ENCODE peak calls at places on chromosome 15, in four cellular contexts. Z is lung microvascular endothelial cell, G is progenitor cell of endocrine pancreas, N is smooth muscle cell of the brain vasculature. T is an unnamed sample.

GRCh38 chr15:58380280-58380945 is 51.4 kb upstream of the LIPC start:
- DNase-seq in G (no peak), N (no peak), Z (peak; percentile 15), T (no peak)

GRCh38 chr15:68352401-68353062 is 75.0 kb downstream of the FEM1B start:
- DNase-seq in N (peak; percentile 78), G (no peak), Z (peak; percentile 89), T (peak; percentile 97)

GRCh38 chr15:70269991-70270751 is 172.5 kb upstream of the TLE3 start:
- DNase-seq in Z (peak; percentile 80), G (no peak), N (no peak), T (peak; percentile 52)

GRCh38 chr15:66269326-66270090 is 16.0 kb upstream of the MEGF11 start:
- DNase-seq in N (no peak), G (no peak), Z (no peak), T (peak; percentile 37)

GRCh38 chr15:50676799-50677483 is 9.7 kb downstream of the TRPM7 start:
- DNase-seq in N (no peak), Z (no peak), G (no peak), T (peak; percentile 70)

GRCh38 chr15:59352683-59353082 is 20.0 kb downstream of the MYO1E start:
- DNase-seq in G (no peak), Z (peak; percentile 60), N (no peak), T (no peak)

GRCh38 chr15:79769081-79769481 is 127.7 kb downstream of the MTHFS start:
- DNase-seq in Z (peak; percentile 2), G (no peak), N (no peak), T (peak; percentile 41)

GRCh38 chr15:101011582-101011981 is 92.4 kb downstream of the LRRK1 start:
- DNase-seq in G (no peak), N (no peak), Z (peak; percentile 13), T (no peak)

GRCh38 chr15:27844018-27844666 is 255.0 kb downstream of the OCA2 start:
- DNase-seq in Z (no peak), N (no peak), G (no peak), T (peak; percentile 69)

GRCh38 chr15:50736823-50737222 is 28.7 kb downstream of the SPPL2A start:
- DNase-seq in G (no peak), Z (no peak), N (no peak), T (no peak)

GRCh38 chr15:77844798-77845446 is 212.2 kb upstream of the LINGO1 start:
- DNase-seq in Z (no peak), G (no peak), N (no peak), T (no peak)

T was measured in fibroblast of mammary gland.